ENCODE peak calls at places on chromosomes 12 and 14, in ten cellular contexts. N is tibial nerve, F is GM12878, A is stomach, H is A549, Z is suprapubic skin, L is transverse colon, T is ovary, Q is K562, W is upper lobe of left lung. P is an unnamed sample.

GRCh38 chr14:105180598-105181528 is at the start of gene NUDT14:
- DNase-seq in N (no peak), F (no peak), A (peak), H (peak), Z (no peak), L (peak), T (peak), Q (peak), W (peak), P (no peak)

GRCh38 chr14:82621881-82622450 is 1088.3 kb upstream of the SEL1L start:
- DNase-seq in N (no peak), F (no peak), A (no peak), H (no peak), Z (no peak), L (no peak), T (no peak), Q (no peak), W (no peak), P (no peak)

GRCh38 chr12:122834229-122834920 is 882 bp upstream of the HIP1R start:
- DNase-seq in N (no peak), F (no peak), A (peak), H (peak), Z (peak), L (peak), T (peak), Q (no peak), W (peak), P (no peak)

GRCh38 chr12:71731439-71732356 is 23.0 kb upstream of the RAB21 start:
- DNase-seq in N (no peak), F (no peak), A (no peak), H (no peak), Z (no peak), L (no peak), T (no peak), Q (no peak), W (no peak), P (no peak)

GRCh38 chr14:23167006-23167847 is 16.2 kb downstream of the SLC7A8 start:
- DNase-seq in N (no peak), F (no peak), A (no peak), H (no peak), Z (peak), L (no peak), T (no peak), Q (no peak), W (no peak), P (no peak)

GRCh38 chr14:82689948-82690347 is 1156.3 kb upstream of the SEL1L start:
- DNase-seq in N (no peak), F (no peak), A (no peak), H (no peak), Z (no peak), L (no peak), T (no peak), Q (no peak), W (no peak), P (no peak)

GRCh38 chr12:85575115-85576096 is 260.8 kb downstream of the RASSF9 start:
- DNase-seq in N (peak), F (peak), A (peak), H (peak), Z (no peak), L (peak), T (no peak), Q (peak), W (no peak), P (no peak)

GRCh38 chr14:69345402-69345801 is 52.7 kb downstream of the ERH start:
- DNase-seq in N (no peak), F (no peak), A (no peak), H (no peak), Z (no peak), L (no peak), T (no peak), Q (no peak), W (no peak), P (no peak)

GRCh38 chr12:69527506-69528272 is 57.5 kb downstream of the FRS2 start:
- DNase-seq in N (no peak), F (no peak), A (no peak), H (no peak), Z (no peak), L (no peak), T (no peak), Q (no peak), W (no peak), P (no peak)

DNA sequence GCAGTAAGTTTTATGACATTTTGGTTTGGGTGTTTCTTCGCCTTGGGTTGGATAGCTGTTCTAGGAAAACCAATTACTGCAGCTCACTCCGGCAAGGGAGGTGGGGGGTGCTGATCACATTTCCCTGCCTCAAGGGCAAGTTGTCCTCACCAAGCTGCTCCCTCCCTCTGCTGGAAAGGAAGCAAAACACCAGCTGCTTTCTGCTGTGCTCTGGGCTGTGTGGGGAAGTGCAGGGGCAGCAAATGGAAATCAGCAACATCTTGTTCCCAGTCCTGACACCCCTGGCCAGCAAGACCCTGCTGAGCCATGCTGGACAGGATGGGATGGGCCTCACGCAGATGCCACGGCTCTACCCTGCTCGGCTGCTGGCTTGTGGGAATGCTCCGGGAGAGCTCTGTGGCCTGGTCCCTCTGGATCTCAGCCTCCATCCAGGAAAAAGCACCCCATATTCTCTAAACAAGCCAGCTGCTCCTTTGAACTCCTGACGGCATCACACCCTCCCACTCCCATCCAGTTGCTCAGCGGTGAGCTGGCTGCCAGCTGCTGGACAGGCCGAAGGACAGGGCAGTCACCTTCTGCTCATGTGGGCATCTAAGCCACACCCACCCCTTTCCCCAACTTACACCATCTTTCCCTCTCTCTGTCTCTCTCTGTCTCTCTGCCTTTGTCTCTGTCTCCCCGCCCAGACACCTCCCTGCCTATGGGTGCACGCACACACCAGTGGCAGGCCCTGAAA is 52.4 kb upstream of the EIF5 start:
- DNase-seq in N (no peak), F (no peak), A (peak), H (peak), Z (no peak), L (peak), T (peak), Q (no peak), W (no peak), P (no peak)
- TF ChIP-seq EP300 in N (no peak), F (no peak), A (no peak), H (no peak), Z (no peak), L (no peak), T (no peak), Q (no peak), W (no peak), P (no peak)

GRCh38 chr12:96981053-96981452 is 74.0 kb downstream of the NEDD1 start:
- DNase-seq in N (no peak), F (no peak), A (no peak), H (no peak), Z (no peak), L (no peak), T (no peak), Q (no peak), W (no peak), P (no peak)
- H3K4me3 ChIP-seq in N (no peak), F (no peak), A (no peak), H (no peak), Z (no peak), L (no peak), T (no peak), Q (no peak), W (no peak), P (no peak)

GRCh38 chr14:90600619-90601018 is 203.8 kb downstream of the CALM1 start:
- DNase-seq in N (no peak), F (no peak), A (no peak), H (no peak), Z (no peak), L (no peak), T (no peak), Q (no peak), W (no peak), P (no peak)
- TF ChIP-seq EP300 in N (no peak), F (no peak), A (no peak), H (no peak), Z (no peak), L (no peak), T (no peak), Q (no peak), W (no peak), P (no peak)

DNA sequence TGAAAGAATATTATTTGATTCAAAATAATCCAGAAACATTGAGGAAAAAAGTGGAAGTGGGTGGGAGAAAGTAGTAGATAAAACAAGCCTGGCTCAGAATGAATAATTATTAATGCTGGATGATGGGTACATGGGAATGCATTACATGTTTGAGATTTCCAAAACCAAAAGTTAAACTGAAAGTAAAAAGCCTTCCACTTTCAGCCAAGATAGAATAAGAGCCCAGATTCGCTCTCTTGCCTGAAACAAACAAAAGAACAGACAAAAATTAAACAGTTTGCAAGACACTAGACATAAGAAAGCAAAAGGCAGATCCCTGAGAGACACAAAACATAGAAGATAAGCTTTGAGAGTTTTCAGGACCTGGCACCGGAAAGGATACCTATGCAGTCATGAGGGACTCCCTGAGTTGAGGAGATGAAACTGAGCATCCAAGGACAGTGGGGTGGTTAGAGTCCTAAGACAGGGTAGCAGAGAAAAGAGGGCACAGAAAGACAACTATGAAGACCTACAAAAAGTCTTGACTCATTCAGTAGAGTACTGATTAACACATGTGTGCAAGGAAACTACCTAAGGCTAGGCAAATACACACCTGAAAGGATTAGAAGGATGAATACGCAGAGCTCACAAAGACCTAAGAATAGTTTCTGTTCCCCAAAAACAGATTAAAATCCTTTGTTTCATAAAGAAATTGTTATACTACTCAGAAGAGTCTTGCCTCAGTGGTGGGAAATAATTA is 54.1 kb downstream of the CEP83 start:
- DNase-seq in N (no peak), F (peak), A (no peak), H (no peak), Z (no peak), L (no peak), T (no peak), Q (no peak), W (no peak), P (no peak)
- H3K4me3 ChIP-seq in N (no peak), F (peak), A (no peak), H (no peak), Z (peak), L (no peak), T (peak), Q (no peak), W (peak), P (peak)

DNA sequence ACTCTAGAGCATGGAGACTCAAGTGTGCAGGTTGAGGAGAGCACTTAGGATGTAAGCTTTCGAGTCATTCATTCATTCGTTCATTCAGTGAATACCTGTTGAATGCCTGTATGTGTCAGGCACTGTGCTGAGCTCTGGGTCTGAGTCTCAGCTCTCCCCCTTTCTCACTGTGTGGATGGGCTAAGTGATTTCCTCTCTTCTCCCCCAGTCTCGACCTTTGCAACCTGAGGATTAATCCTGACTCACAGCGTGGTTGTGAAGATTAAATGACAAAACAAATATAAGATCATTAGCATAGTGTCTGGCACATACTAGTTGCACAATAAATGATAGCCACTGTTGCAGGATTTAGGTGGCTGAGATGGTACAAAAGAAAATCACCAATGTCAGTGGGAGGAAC is 136.8 kb downstream of the GPR135 start:
- DNase-seq in N (no peak), F (no peak), A (no peak), H (no peak), Z (no peak), L (no peak), T (no peak), Q (no peak), W (no peak), P (no peak)
- TF ChIP-seq EP300 in N (no peak), F (no peak), A (no peak), H (no peak), Z (no peak), L (no peak), T (no peak), Q (no peak), W (no peak), P (no peak)

DNA sequence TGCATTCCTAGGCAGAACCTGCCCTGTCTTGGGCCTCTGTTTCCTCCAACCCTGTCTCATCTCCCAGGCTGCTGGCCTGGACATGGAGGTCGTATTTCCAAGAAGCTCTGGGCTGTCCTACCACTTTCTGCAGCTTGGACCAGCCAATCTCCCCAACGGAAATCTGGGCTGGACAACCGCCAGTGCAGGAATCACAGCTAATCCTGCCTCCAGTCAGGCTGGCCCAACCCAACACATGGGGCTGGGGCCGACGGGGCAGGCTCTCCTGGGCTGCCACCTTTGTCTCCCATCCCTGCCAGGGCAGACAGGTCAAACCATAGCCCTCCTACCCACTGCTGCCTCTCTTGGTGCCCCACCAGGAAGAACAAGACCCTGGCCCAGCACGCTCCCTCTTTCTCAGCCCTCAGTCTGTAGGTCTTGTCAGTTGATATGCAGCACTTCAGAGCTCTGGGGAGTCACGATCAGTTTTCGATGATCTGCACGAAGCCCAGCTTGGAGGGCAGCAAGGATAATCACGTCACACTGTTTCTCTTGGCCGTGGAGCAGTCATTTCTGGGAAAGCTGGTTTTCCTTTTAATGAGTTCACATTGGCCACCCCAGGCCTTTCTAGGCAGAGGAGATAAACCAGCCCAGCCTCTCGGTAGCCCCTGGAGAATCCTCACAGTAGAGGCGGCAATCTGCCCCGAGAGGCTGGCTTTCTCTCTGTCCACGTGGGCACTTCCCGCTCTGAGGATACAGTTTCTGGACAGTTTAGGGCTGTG is 195.2 kb upstream of the PRMT8 start:
- DNase-seq in N (no peak), F (no peak), A (peak), H (no peak), Z (no peak), L (no peak), T (no peak), Q (no peak), W (no peak), P (no peak)
- H3K4me3 ChIP-seq in N (no peak), F (no peak), A (no peak), H (no peak), Z (no peak), L (no peak), T (no peak), Q (no peak), W (no peak), P (no peak)

DNA sequence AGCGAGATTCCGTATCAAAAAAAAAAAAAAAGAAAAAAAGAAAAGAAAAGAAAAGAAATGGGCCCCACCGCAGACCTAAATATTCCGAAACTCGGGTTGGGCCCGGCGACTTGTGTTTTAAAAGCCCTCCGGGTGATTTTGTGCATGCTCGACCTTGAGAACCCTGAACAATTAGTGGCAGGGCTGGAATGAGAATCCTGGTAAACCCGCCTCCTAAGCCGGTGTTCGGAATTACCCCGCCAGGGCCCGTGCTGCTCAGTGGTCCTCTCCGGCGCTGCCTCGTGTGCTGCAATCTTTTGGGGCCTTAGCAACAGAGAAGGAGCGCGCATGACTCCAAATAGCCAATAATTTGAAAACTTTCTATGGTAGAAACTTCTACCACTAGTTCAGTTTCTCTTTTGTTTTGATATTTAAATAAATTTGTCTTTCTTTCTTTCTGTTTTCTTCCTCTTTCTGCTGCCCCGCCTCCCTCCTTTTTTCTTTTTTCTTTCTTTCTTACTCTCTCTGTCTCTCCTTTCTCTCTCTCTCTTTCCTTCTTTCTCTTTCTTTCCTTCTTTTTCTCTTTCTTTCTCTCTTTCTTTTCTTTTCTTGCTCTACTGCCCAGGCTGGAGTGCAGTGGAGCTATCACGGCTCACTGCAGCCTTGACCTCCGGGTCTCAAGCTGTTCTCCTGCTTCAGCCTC is 1.5 kb upstream of the GALNT6 start:
- DNase-seq in N (no peak), F (no peak), A (no peak), H (no peak), Z (peak), L (peak), T (no peak), Q (peak), W (no peak), P (no peak)
- TF ChIP-seq EP300 in N (no peak), F (no peak), A (no peak), H (no peak), Z (no peak), L (no peak), T (no peak), Q (no peak), W (no peak), P (no peak)

P was measured in esophagus muscularis mucosa.